ENCODE peak calls at places on chromosomes 5 and 9, in four cellular contexts. Y is H7; U is ELF-1; O is effector memory CD8-positive, alpha-beta T cell. B is an unnamed sample.

GRCh38 chr9:34047864-34048729 is 590 bp downstream of the UBAP2 start:
- DNase-seq in U (no peak), Y (peak; percentile 78), O (peak; percentile 15), B (peak; percentile 50)

GRCh38 chr5:91150189-91150588 is 232.9 kb downstream of the ARRDC3 start:
- DNase-seq in Y (no peak), U (no peak), O (no peak), B (no peak)

GRCh38 chr5:463952-464351 is 21.0 kb downstream of the EXOC3 start:
- DNase-seq in Y (no peak), O (peak; percentile 64), U (no peak), B (no peak)

GRCh38 chr9:134088064-134088725 is 20.4 kb upstream of the BRD3 start:
- DNase-seq in U (no peak), Y (no peak), O (no peak), B (no peak)

GRCh38 chr5:111016801-111017200 is 54.7 kb upstream of the TSLP start:
- DNase-seq in U (no peak), Y (no peak), O (no peak), B (no peak)

GRCh38 chr5:140806834-140807775 is at the start of gene PCDHA4:
- DNase-seq in O (no peak), Y (peak; percentile 80), U (peak; percentile 85), B (no peak)

GRCh38 chr9:35518212-35518917 is 28.5 kb downstream of the RUSC2 start:
- DNase-seq in U (peak; percentile 93), Y (peak; percentile 57), O (no peak), B (no peak)

GRCh38 chr5:52504584-52505240 is 283.0 kb upstream of the ITGA1 start:
- DNase-seq in U (no peak), O (no peak), Y (no peak), B (no peak)

GRCh38 chr9:129236441-129237145 is 58.5 kb upstream of the IER5L start:
- DNase-seq in O (no peak), U (no peak), Y (no peak), B (no peak)

GRCh38 chr5:10018211-10018610 is 231.5 kb downstream of the ATPSCKMT start:
- DNase-seq in U (no peak), Y (no peak), O (no peak), B (no peak)

GRCh38 chr9:76101472-76101871 is 211.0 kb downstream of the PCSK5 start:
- DNase-seq in O (no peak), Y (no peak), U (no peak), B (no peak)

GRCh38 chr9:76557674-76558073 is 98.7 kb downstream of the GCNT1 start:
- DNase-seq in O (no peak), U (no peak), Y (no peak), B (no peak)

GRCh38 chr9:2600307-2600706 is 21.3 kb upstream of the VLDLR start:
- DNase-seq in U (no peak), Y (no peak), O (no peak), B (no peak)

GRCh38 chr9:37390759-37391158 is 31.7 kb upstream of the GRHPR start:
- DNase-seq in O (no peak), Y (peak; percentile 83), U (peak; percentile 58), B (peak; percentile 70)

GRCh38 chr9:107141967-107142366 is 141.1 kb upstream of the RAD23B start:
- DNase-seq in U (no peak), O (no peak), Y (no peak), B (no peak)

GRCh38 chr5:134127376-134127861 is 12.9 kb downstream of the TCF7 start:
- DNase-seq in O (no peak), Y (no peak), U (no peak), B (no peak)

GRCh38 chr5:67561145-67561932 is 364.7 kb upstream of the CD180 start:
- DNase-seq in O (no peak), Y (no peak), U (no peak), B (no peak)

B was measured in GM12892.